ENCODE peak calls at places on chromosomes 12 and 14, in seven cellular contexts. N, Z, G, S, B, P and Q are unnamed samples.

GRCh38 chr12:108667349-108667748 is 33.7 kb upstream of the SELPLG start:
- DNase-seq in N (no peak), Z (no peak), G (no peak), S (no peak), B (no peak), P (no peak), Q (no peak)

GRCh38 chr12:14803830-14804160 is 325 bp downstream of the C12orf60 start:
- DNase-seq in N (no peak), Z (no peak), G (no peak), S (no peak), B (no peak), P (no peak), Q (no peak)

GRCh38 chr12:19140381-19141236 is 11.1 kb downstream of the PLEKHA5 start:
- DNase-seq in N (no peak), Z (no peak), G (no peak), S (no peak), B (no peak), P (no peak), Q (peak; percentile 23)

GRCh38 chr12:13691598-13691997 is 289.8 kb downstream of the GRIN2B start:
- DNase-seq in N (no peak), Z (no peak), G (no peak), S (no peak), B (no peak), P (no peak), Q (no peak)

GRCh38 chr12:6810758-6811157 is 10.9 kb upstream of the GPR162 start:
- DNase-seq in N (no peak), Z (no peak), G (no peak), S (no peak), B (no peak), P (no peak), Q (no peak)

GRCh38 chr14:70188292-70188607 is 501 bp downstream of the SLC8A3 start:
- DNase-seq in N (no peak), Z (no peak), G (peak; percentile 21), S (no peak), B (no peak), P (no peak), Q (peak; percentile 16)

GRCh38 chr12:13052414-13052813 is 8.2 kb downstream of the FAM234B start:
- DNase-seq in N (no peak), Z (no peak), G (no peak), S (no peak), B (no peak), P (no peak), Q (no peak)

GRCh38 chr14:65098586-65098985 is 3.7 kb downstream of the MAX start:
- DNase-seq in N (no peak), Z (no peak), G (peak; percentile 61), S (no peak), B (no peak), P (no peak), Q (no peak)

GRCh38 chr12:39622306-39622705 is 2.7 kb upstream of the ABCD2 start:
- DNase-seq in N (no peak), Z (no peak), G (no peak), S (no peak), B (no peak), P (no peak), Q (no peak)

GRCh38 chr14:101293609-101294008 is 267.7 kb upstream of the DIO3 start:
- DNase-seq in N (no peak), Z (no peak), G (no peak), S (no peak), B (no peak), P (no peak), Q (no peak)

GRCh38 chr12:58602736-58603135 is 317.6 kb downstream of the LRIG3 start:
- DNase-seq in N (no peak), Z (no peak), G (no peak), S (no peak), B (no peak), P (no peak), Q (no peak)

GRCh38 chr12:24820872-24821271 is 128.0 kb downstream of the BCAT1 start:
- DNase-seq in N (peak; percentile 72), Z (no peak), G (no peak), S (no peak), B (no peak), P (no peak), Q (no peak)

GRCh38 chr12:58419905-58420304 is 478.5 kb downstream of the ATP23 start:
- DNase-seq in N (no peak), Z (no peak), G (peak; percentile 18), S (no peak), B (no peak), P (no peak), Q (no peak)

GRCh38 chr12:120950807-120951206 is 27.5 kb upstream of the HNF1A start:
- DNase-seq in N (no peak), Z (no peak), G (no peak), S (no peak), B (no peak), P (no peak), Q (no peak)

GRCh38 chr14:75280831-75281690 is 2.4 kb downstream of the FOS start:
- DNase-seq in N (peak; percentile 66), Z (no peak), G (no peak), S (no peak), B (no peak), P (no peak), Q (peak; percentile 15)
- H3K4me1 ChIP-seq in N (no peaks in the 10 kb centered on the region), Z (peaks cover 11% of the 10 kb centered on the region), G (peaks cover 11% of the 10 kb centered on the region), S (peaks cover 38% of the 10 kb centered on the region), B (peaks cover 15% of the 10 kb centered on the region), P (peaks cover 13% of the 10 kb centered on the region), Q (peaks cover 15% of the 10 kb centered on the region)

GRCh38 chr14:23910876-23911210 is 42.7 kb upstream of the DHRS4 start:
- DNase-seq in N (no peak), Z (no peak), G (no peak), S (no peak), B (no peak), P (no peak), Q (no peak)

GRCh38 chr14:23916446-23916845 is 37.1 kb upstream of the DHRS4 start:
- DNase-seq in N (no peak), Z (no peak), G (no peak), S (no peak), B (no peak), P (no peak), Q (no peak)

GRCh38 chr14:23910081-23910875 is 43.3 kb upstream of the DHRS4 start:
- DNase-seq in N (no peak), Z (no peak), G (peak; percentile 58), S (no peak), B (peak; percentile 74), P (no peak), Q (peak; percentile 61)

GRCh38 chr14:23916038-23916437 is 37.5 kb upstream of the DHRS4 start:
- DNase-seq in N (no peak), Z (no peak), G (no peak), S (no peak), B (no peak), P (no peak), Q (no peak)

GRCh38 chr14:23915559-23915958 is 38.0 kb upstream of the DHRS4 start:
- DNase-seq in N (no peak), Z (no peak), G (no peak), S (no peak), B (no peak), P (no peak), Q (no peak)
- H3K27ac ChIP-seq in N (peak overlapping the region; percentile 21), Z (no peak overlapping the region), G (no peak overlapping the region), S (no peak overlapping the region), B (no peak overlapping the region), P (no peak overlapping the region), Q (no peak overlapping the region)

DNA sequence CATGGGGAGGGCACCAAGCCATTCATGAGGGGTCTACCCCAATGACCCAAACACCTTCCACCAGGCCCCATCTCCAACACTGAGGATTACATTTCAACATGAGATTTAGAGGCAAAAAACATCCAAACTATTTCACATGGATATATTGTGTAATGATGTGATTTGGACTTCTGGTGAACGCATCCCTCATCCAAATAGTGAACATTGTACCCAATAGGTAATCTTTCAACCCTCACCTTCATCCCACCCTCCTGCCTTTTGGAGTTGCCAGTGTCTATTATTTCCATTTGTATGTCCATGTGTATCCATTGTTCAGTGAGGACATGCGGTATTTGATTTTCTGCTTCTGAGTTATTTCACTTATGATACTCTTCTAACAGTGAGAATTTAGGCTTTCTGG is 16.1 kb upstream of the GAS2L3 start:
- DNase-seq in N (no peak), Z (no peak), G (no peak), S (no peak), B (no peak), P (no peak), Q (no peak)
- TF ChIP-seq CTCF in N (no peak), Z (no peak), G (no peak), S (no peak), B (no peak), P (no peak), Q (no peak)

GRCh38 chr12:104752016-104752415 is 206.1 kb downstream of the SLC41A2 start:
- DNase-seq in N (no peak), Z (no peak), G (no peak), S (no peak), B (no peak), P (no peak), Q (no peak)

GRCh38 chr12:104751024-104751570 is 207.0 kb downstream of the SLC41A2 start:
- DNase-seq in N (no peak), Z (no peak), G (peak; percentile 19), S (no peak), B (no peak), P (no peak), Q (no peak)

GRCh38 chr12:104751594-104751993 is 206.5 kb downstream of the SLC41A2 start:
- DNase-seq in N (no peak), Z (no peak), G (no peak), S (no peak), B (no peak), P (no peak), Q (no peak)

GRCh38 chr12:104750061-104750460 is 208.0 kb downstream of the SLC41A2 start:
- DNase-seq in N (no peak), Z (no peak), G (no peak), S (no peak), B (no peak), P (no peak), Q (no peak)

DNA sequence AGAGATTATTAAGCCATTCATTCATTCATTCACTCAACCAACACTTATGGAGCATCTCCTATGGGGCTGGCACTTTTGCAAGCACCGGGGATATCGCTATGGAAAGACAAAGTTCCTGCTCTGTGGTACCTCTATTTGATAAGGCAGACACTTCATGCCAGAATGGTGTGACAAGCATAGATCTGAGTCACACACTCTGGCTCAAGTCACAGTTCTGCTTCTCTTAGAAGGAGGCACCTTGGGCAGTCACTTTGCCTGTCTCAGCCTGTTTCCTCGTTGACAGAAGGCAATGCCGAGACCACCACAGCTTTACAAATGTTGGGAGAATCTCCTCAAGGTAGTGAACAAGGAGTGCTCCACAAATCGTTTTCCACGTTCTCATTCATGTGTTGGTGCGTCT is 205.2 kb downstream of the SLC41A2 start:
- DNase-seq in N (no peak), Z (no peak), G (no peak), S (no peak), B (no peak), P (no peak), Q (no peak)
- H3K4me1 ChIP-seq in N (no peaks in the 10 kb centered on the region), Z (no peaks in the 10 kb centered on the region), G (peaks cover 5% of the 10 kb centered on the region), S (peaks cover 22% of the 10 kb centered on the region), B (no peaks in the 10 kb centered on the region), P (no peaks in the 10 kb centered on the region), Q (no peaks in the 10 kb centered on the region)